ENCODE peak calls at places on chromosome 2, in seven cellular contexts. Y is H9, B is neuronal stem cell, O is mesenchymal stem cell, C is trophoblast cell, D is H1, G is IMR-90. Q is an unnamed sample.

GRCh38 chr2:237199082-237199481 is 113.4 kb downstream of the COPS8 start:
- DNase-seq in O (peak; percentile 45), C (no peak), G (peak; percentile 78), D (no peak), Y (no peak), B (no peak), Q (no peak)

GRCh38 chr2:110105183-110105582 is 10.4 kb downstream of the MALL start:
- DNase-seq in Y (no peak), B (no peak), G (no peak), D (peak; percentile 19), O (no peak), C (no peak), Q (no peak)

GRCh38 chr2:174012347-174013309 is 47.5 kb upstream of the SP3 start:
- DNase-seq in C (peak; percentile 64), Y (peak; percentile 83), O (peak; percentile 39), B (no peak), G (no peak), D (peak; percentile 83), Q (peak; percentile 83)

GRCh38 chr2:24919977-24920812 is at the start of gene ADCY3:
- DNase-seq in O (peak; percentile 41), C (no peak), D (peak; percentile 80), G (peak; percentile 29), Y (peak; percentile 57), B (peak; percentile 43), Q (peak; percentile 48)

GRCh38 chr2:65033178-65033577 is 23.0 kb upstream of the CEP68 start:
- DNase-seq in D (no peak), O (peak; percentile 18), Y (no peak), C (no peak), B (no peak), G (no peak), Q (peak; percentile 47)

GRCh38 chr2:160224060-160224459 is 24.0 kb upstream of the ITGB6 start:
- DNase-seq in O (peak; percentile 97), D (no peak), C (peak; percentile 89), Y (no peak), B (no peak), G (peak; percentile 98), Q (peak; percentile 54)

GRCh38 chr2:192413812-192414424 is 219.2 kb upstream of the TMEFF2 start:
- DNase-seq in Y (peak; percentile 25), D (no peak), C (no peak), B (no peak), G (no peak), O (no peak), Q (no peak)

GRCh38 chr2:238895901-238896600 is 48.2 kb downstream of the TWIST2 start:
- DNase-seq in B (no peak), Y (peak; percentile 81), G (peak; percentile 91), D (no peak), O (peak; percentile 96), C (peak; percentile 87), Q (peak; percentile 90)

GRCh38 chr2:204842731-204843490 is 297.6 kb downstream of the PARD3B start:
- DNase-seq in Y (no peak), O (peak; percentile 92), D (no peak), C (peak; percentile 82), G (peak; percentile 96), B (no peak), Q (peak; percentile 57)

GRCh38 chr2:171669121-171669520 is 18.1 kb upstream of the DYNC1I2 start:
- DNase-seq in B (no peak), O (no peak), D (no peak), C (no peak), G (no peak), Y (no peak), Q (no peak)

GRCh38 chr2:241412144-241412543 is 56.1 kb downstream of the FARP2 start:
- DNase-seq in B (no peak), C (no peak), D (no peak), Y (no peak), G (peak; percentile 97), O (peak; percentile 4), Q (no peak)

GRCh38 chr2:74290466-74291216 is 52.6 kb downstream of the SLC4A5 start:
- DNase-seq in Y (no peak), D (no peak), O (no peak), G (no peak), B (no peak), C (no peak), Q (no peak)

GRCh38 chr2:150698016-150698661 is 210.7 kb upstream of the RND3 start:
- DNase-seq in O (peak; percentile 34), G (peak; percentile 58), B (no peak), D (no peak), C (no peak), Y (no peak), Q (no peak)

GRCh38 chr2:211867845-211868361 is 670.7 kb downstream of the ERBB4 start:
- DNase-seq in B (no peak), C (peak; percentile 7), Y (no peak), D (no peak), G (peak; percentile 61), O (peak; percentile 62), Q (no peak)

GRCh38 chr2:176388886-176389285 is 119.6 kb downstream of the MTX2 start:
- DNase-seq in D (no peak), G (no peak), C (no peak), O (no peak), Y (no peak), B (no peak), Q (no peak)

GRCh38 chr2:120012771-120013568 is at the start of gene EPB41L5:
- DNase-seq in B (peak; percentile 96), O (peak; percentile 95), C (peak; percentile 84), G (peak; percentile 93), D (peak; percentile 92), Y (peak; percentile 96), Q (peak; percentile 97)

GRCh38 chr2:67289921-67290371 is 107.2 kb upstream of the ETAA1 start:
- DNase-seq in Y (no peak), G (peak; percentile 95), C (no peak), B (no peak), D (no peak), O (peak; percentile 75), Q (no peak)

GRCh38 chr2:205650450-205650849 is 31.9 kb upstream of the NRP2 start:
- DNase-seq in B (peak; percentile 43), C (no peak), D (peak; percentile 48), O (peak; percentile 72), G (peak; percentile 61), Y (peak; percentile 64), Q (peak; percentile 90)

GRCh38 chr2:227890495-227891079 is 19.2 kb downstream of the DAW1 start:
- DNase-seq in D (no peak), C (no peak), B (peak; percentile 56), Y (no peak), O (peak; percentile 62), G (peak; percentile 61), Q (peak; percentile 38)

GRCh38 chr2:176500921-176501320 is 231.7 kb downstream of the MTX2 start:
- DNase-seq in O (peak; percentile 31), G (no peak), B (no peak), Y (no peak), C (no peak), D (no peak), Q (no peak)

GRCh38 chr2:113211226-113212105 is 37.7 kb downstream of the PSD4 start:
- DNase-seq in Y (no peak), B (no peak), D (no peak), G (peak; percentile 49), C (no peak), O (peak; percentile 38), Q (peak; percentile 47)

GRCh38 chr2:154697422-154698237 is 865 bp upstream of the KCNJ3 start:
- DNase-seq in G (no peak), Y (peak; percentile 62), O (no peak), B (peak; percentile 46), D (peak; percentile 76), C (no peak), Q (peak; percentile 70)

GRCh38 chr2:231795525-231796327 is 9.5 kb downstream of the COPS7B start:
- DNase-seq in O (peak; percentile 68), D (no peak), C (no peak), G (peak; percentile 75), B (no peak), Y (no peak), Q (peak; percentile 71)

GRCh38 chr2:58428286-58428552 is 187.1 kb upstream of the FANCL start:
- DNase-seq in C (peak; percentile 7), B (peak; percentile 57), Y (peak; percentile 67), G (no peak), D (peak; percentile 66), O (peak; percentile 24), Q (no peak)

GRCh38 chr2:68732036-68732435 is 2.6 kb upstream of the ARHGAP25 start:
- DNase-seq in B (no peak), C (no peak), O (no peak), D (no peak), G (no peak), Y (no peak), Q (peak; percentile 47)

GRCh38 chr2:216606551-216607527 is 26.4 kb upstream of the IGFBP2 start:
- DNase-seq in C (no peak), O (no peak), Y (peak; percentile 77), G (no peak), B (peak; percentile 48), D (peak; percentile 71), Q (peak; percentile 69)

GRCh38 chr2:132937629-132938028 is 267.6 kb upstream of the LYPD1 start:
- DNase-seq in G (peak; percentile 63), O (no peak), B (no peak), C (no peak), Y (no peak), D (no peak), Q (no peak)

GRCh38 chr2:1784087-1784486 is 39.8 kb upstream of the PXDN start:
- DNase-seq in C (no peak), O (no peak), D (no peak), Y (no peak), G (peak; percentile 7), B (no peak), Q (no peak)
- H3K9ac ChIP-seq in C (no peak overlapping the region), O (no peak overlapping the region), D (no peak overlapping the region), Y (no peak overlapping the region), G (no peak overlapping the region), B (no peak overlapping the region), Q (no peak overlapping the region)

GRCh38 chr2:98118852-98119251 is 31.9 kb downstream of the VWA3B start:
- DNase-seq in B (no peak), D (no peak), Y (no peak), G (no peak), C (no peak), O (no peak), Q (no peak)
- H3K4ac ChIP-seq in B (no peak overlapping the region), D (no peak overlapping the region), Y (no peak overlapping the region), G (no peak overlapping the region), C (no peak overlapping the region), O (no peak overlapping the region), Q (no peak overlapping the region)

GRCh38 chr2:42640261-42640660 is 71.8 kb downstream of the MTA3 start:
- DNase-seq in C (no peak), B (no peak), G (no peak), O (no peak), Y (no peak), D (no peak), Q (no peak)

GRCh38 chr2:42636956-42637355 is 68.5 kb downstream of the MTA3 start:
- DNase-seq in B (no peak), G (no peak), O (no peak), D (no peak), Y (no peak), C (no peak), Q (no peak)

GRCh38 chr2:42639340-42640077 is 71.1 kb downstream of the MTA3 start:
- DNase-seq in Y (no peak), C (no peak), D (no peak), G (no peak), B (no peak), O (no peak), Q (no peak)

GRCh38 chr2:42638080-42638784 is 69.8 kb downstream of the MTA3 start:
- DNase-seq in O (no peak), G (no peak), D (no peak), C (no peak), B (no peak), Y (no peak), Q (peak; percentile 29)
- H3K9ac ChIP-seq in O (no peak overlapping the region), G (no peak overlapping the region), D (no peak overlapping the region), C (no peak overlapping the region), B (no peak overlapping the region), Y (no peak overlapping the region), Q (no peak overlapping the region)

GRCh38 chr2:17255071-17255470 is 263.2 kb downstream of the RAD51AP2 start:
- DNase-seq in G (no peak), B (no peak), C (peak; percentile 76), D (no peak), Y (no peak), O (no peak), Q (peak; percentile 14)
- H3K4ac ChIP-seq in G (no peak overlapping the region), B (no peak overlapping the region), C (no peak overlapping the region), D (no peak overlapping the region), Y (no peak overlapping the region), O (no peak overlapping the region), Q (no peak overlapping the region)